ENCODE peak calls at places on chromosomes 13 and 19, in eight cellular contexts. Z, O, V, H, D, N, F and W are unnamed samples. For H3K4me1, the result is how much of the 10 kb centered on the place peaks cover.

GRCh38 chr13:44022196-44022595 is 142.5 kb downstream of the LACC1 start:
- DNase-seq in Z (no peak), O (no peak), V (no peak), H (no peak), D (no peak), N (peak), F (no peak), W (no peak)

GRCh38 chr13:67277581-67277980 is 47.4 kb upstream of the PCDH9 start:
- DNase-seq in Z (no peak), O (no peak), V (no peak), H (no peak), D (no peak), N (no peak), F (no peak), W (no peak)

GRCh38 chr13:57629821-57630235 is 1.7 kb upstream of the PCDH17 start:
- DNase-seq in Z (no peak), O (peak), V (no peak), H (peak), D (peak), N (peak), F (peak), W (peak)

GRCh38 chr13:29105779-29106178 is 285.6 kb downstream of the MTUS2 start:
- DNase-seq in Z (no peak), O (no peak), V (no peak), H (no peak), D (no peak), N (no peak), F (peak), W (no peak)

GRCh38 chr19:46721269-46722003 is 4.5 kb upstream of the PRKD2 start:
- DNase-seq in Z (no peak), O (no peak), V (no peak), H (no peak), D (no peak), N (no peak), F (peak), W (no peak)

GRCh38 chr13:112814905-112815585 is 125.2 kb downstream of the ATP11A start:
- DNase-seq in Z (no peak), O (peak), V (no peak), H (no peak), D (no peak), N (peak), F (no peak), W (no peak)

GRCh38 chr13:36831291-36831690 is 12.3 kb downstream of the RFXAP start:
- DNase-seq in Z (no peak), O (no peak), V (no peak), H (no peak), D (no peak), N (no peak), F (no peak), W (no peak)

GRCh38 chr13:113064534-113065405 is 40.8 kb upstream of the F7 start:
- DNase-seq in Z (no peak), O (no peak), V (no peak), H (no peak), D (peak), N (peak), F (no peak), W (no peak)

GRCh38 chr13:107296804-107297203 is 728.9 kb upstream of the ARGLU1 start:
- DNase-seq in Z (no peak), O (no peak), V (no peak), H (no peak), D (no peak), N (no peak), F (no peak), W (no peak)

GRCh38 chr13:93180376-93180966 is 46.1 kb upstream of the GPC6 start:
- DNase-seq in Z (no peak), O (no peak), V (no peak), H (no peak), D (no peak), N (peak), F (no peak), W (no peak)

GRCh38 chr19:18390075-18390909 is 4.3 kb downstream of the GDF15 start:
- DNase-seq in Z (no peak), O (no peak), V (no peak), H (no peak), D (no peak), N (peak), F (no peak), W (no peak)

GRCh38 chr13:73991384-73991783 is 142.8 kb downstream of the KLF12 start:
- DNase-seq in Z (no peak), O (no peak), V (no peak), H (no peak), D (no peak), N (no peak), F (no peak), W (no peak)

GRCh38 chr13:73995752-73996151 is 138.5 kb downstream of the KLF12 start:
- DNase-seq in Z (no peak), O (no peak), V (no peak), H (no peak), D (no peak), N (no peak), F (no peak), W (no peak)

GRCh38 chr13:73989244-73989843 is 144.9 kb downstream of the KLF12 start:
- DNase-seq in Z (no peak), O (no peak), V (no peak), H (no peak), D (no peak), N (no peak), F (no peak), W (no peak)

GRCh38 chr13:73993661-73994060 is 140.5 kb downstream of the KLF12 start:
- DNase-seq in Z (no peak), O (no peak), V (no peak), H (no peak), D (no peak), N (no peak), F (peak), W (no peak)

DNA sequence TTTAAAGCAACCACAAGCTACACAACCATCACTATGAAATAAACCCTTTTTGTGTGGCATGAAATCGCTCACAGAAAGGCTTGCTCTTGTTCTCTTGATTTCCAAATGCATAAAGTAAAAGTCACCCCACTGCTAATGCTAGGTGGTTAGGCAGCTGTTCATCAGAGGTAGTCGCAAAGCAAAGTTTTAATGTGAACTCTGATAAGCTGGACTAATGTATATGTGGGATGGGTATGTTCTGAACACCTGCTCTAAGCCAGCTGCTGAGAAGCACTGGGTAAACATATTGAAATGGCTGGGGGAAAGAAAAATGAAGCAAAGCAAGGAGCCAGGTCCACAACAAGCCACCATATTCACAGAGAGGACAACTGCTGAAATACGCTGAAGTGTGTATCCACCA is 142.3 kb downstream of the KLF12 start:
- DNase-seq in Z (no peak), O (no peak), V (no peak), H (no peak), D (no peak), N (no peak), F (no peak), W (no peak)
- H3K4me1 ChIP-seq in Z (under half), O (under half), V (under half), H (under half), D (under half), N (under half), F (under half), W (under half)

DNA sequence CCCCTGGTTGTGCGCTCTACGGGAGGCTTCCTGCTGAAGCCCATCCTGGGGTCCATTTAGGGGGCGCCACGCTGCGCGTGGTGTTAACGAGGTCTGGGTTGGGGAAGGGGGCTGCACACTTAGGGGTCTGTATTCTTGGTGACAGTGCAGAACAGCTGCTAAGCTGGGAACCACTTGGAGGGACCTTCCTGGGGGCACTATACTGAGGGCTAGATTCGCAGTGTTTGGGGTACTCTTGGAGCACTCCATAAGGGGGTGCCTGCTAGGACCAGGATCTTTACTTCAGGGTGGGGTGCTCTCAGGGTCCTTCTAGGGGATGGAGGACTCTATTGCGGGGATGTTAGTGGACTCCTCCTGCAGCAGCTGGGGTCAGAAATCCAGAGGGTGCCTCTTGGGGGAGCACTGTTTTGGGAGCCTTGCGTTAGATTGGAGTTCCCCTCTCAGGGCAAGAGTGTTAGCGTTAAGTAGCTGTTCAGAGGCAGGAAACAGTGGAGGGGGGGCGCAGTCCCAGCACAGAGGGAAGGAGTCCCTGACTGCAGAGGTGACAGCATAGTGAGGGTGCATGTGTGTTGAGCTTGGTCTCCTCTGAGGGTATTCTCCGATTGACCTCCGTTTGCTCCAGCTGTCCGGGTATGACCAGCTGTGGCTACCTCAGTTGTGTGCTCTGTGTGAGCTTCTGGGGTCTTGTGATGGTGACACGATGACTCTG is 1.1 kb downstream of the PDE4A start:
- DNase-seq in Z (no peak), O (no peak), V (no peak), H (no peak), D (no peak), N (no peak), F (no peak), W (no peak)
- H3K4me1 ChIP-seq in Z (half or more), O (half or more), V (half or more), H (under half), D (under half), N (under half), F (under half), W (under half)

DNA sequence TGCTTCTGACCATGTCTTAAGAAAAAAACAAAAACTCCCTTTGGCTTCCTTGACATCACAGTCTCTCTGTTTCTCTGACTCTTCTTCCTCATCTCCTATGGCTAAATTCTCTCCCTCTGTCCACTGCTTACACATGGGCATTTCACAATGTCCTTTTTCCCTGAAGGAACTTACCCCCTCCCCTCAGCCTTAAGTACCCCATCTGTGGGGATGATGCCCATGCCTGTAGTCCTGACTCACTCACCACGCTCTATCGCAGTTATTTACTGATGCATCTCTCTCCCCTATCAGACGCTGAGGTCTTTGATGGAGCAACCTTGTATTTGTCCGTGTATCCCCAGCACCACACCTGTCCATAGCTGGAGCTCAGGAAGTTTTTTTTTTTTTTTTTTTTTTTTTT is 32.4 kb downstream of the ACTN4 start:
- DNase-seq in Z (no peak), O (no peak), V (no peak), H (no peak), D (peak), N (no peak), F (no peak), W (no peak)
- H3K4me1 ChIP-seq in Z (half or more), O (half or more), V (under half), H (half or more), D (half or more), N (under half), F (under half), W (half or more)

GRCh38 chr13:45328661-45329105 is 12.3 kb downstream of the TPT1 start:
- DNase-seq in Z (no peak), O (no peak), V (no peak), H (no peak), D (no peak), N (peak), F (no peak), W (no peak)
- H3K4me1 ChIP-seq in Z (half or more), O (under half), V (half or more), H (under half), D (half or more), N (under half), F (under half), W (under half)

DNA sequence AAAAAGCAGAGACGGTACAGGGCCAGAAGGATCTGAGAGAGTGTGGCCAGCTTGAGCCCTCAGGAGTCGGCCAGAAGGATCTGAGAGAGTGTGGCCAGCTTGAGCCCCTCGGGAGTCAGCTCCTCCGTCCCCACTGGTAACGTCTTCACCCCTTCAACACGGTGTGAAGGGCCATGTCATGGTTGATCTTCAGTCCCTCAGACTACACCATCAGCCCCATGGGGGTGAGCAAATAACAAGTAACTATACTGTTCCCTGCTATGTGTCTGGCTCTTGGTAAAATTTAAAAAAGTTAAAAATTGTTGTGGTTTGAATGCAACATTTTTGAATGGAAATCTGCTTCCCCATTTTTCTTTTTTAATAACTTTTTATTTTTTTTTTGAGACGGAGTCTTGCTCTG is 1.6 kb upstream of the ZNF8 start:
- DNase-seq in Z (no peak), O (no peak), V (no peak), H (no peak), D (no peak), N (no peak), F (no peak), W (no peak)
- H3K4me1 ChIP-seq in Z (under half), O (under half), V (under half), H (under half), D (under half), N (under half), F (under half), W (under half)

GRCh38 chr19:423691-424466 is 14.9 kb upstream of the C2CD4C start:
- DNase-seq in Z (no peak), O (no peak), V (no peak), H (no peak), D (no peak), N (no peak), F (no peak), W (no peak)
- H3K4me1 ChIP-seq in Z (under half), O (under half), V (under half), H (under half), D (under half), N (under half), F (under half), W (under half)

DNA sequence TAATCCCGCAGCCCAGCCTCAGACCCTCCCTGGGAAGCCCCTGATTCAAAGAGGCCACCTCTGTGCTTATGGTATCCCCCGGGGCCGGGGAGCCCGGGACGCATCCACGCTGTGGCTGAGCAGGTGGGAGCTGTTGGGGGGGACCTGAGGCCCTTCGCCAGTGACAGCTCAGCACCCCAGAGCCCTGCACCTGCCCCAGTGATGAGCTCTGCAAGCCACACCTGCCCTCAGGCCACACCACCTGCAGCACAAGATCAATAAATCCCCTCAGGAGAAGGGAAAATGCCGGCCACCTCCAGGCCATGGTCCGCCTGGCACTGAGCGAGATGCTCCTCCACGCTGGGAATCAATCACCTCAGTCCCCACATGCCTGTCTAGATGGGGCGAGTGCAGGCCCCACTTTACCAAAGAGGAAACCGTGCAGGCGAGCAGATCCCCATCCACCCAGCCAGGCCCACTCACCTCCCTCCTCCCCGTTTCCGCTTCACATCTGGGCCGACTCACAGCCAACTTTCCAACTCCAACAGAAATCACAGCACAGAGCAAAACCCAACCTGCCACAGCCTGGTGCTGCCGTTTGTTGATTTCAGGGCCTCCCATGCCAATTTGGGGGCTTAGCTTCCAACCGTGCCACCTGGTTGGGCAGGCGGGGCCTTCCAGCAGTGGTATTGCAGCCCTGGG is 12.8 kb downstream of the MOB3A start:
- DNase-seq in Z (peak), O (no peak), V (peak), H (no peak), D (peak), N (no peak), F (no peak), W (no peak)
- H3K4me1 ChIP-seq in Z (half or more), O (half or more), V (half or more), H (half or more), D (under half), N (under half), F (under half), W (under half)

GRCh38 chr19:38698225-38699026 is 45.8 kb downstream of the CAPN12 start:
- DNase-seq in Z (no peak), O (no peak), V (no peak), H (no peak), D (no peak), N (no peak), F (peak), W (no peak)
- H3K4me1 ChIP-seq in Z (under half), O (half or more), V (under half), H (half or more), D (half or more), N (under half), F (under half), W (under half)

DNA sequence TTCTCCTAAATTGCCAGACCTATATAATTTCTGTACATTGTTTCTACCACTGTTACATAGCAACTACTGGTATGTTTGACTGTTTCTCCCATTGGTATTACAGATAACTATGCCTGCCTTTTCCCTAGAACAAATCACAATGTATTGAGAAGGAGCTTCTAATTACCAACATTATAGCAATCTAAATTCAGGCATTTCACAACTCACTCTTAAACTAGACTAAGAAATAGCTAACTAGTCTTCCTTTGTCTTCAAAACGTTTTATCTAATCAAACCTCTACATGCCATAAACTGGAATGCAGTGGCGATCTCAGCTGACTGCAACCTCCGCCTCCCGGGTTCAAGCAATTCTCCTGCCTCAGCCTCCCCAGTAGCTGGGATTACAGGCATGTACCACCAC is 18.2 kb downstream of the RBM26 start:
- DNase-seq in Z (no peak), O (no peak), V (no peak), H (no peak), D (no peak), N (no peak), F (no peak), W (no peak)
- H3K4me1 ChIP-seq in Z (half or more), O (under half), V (half or more), H (under half), D (under half), N (under half), F (under half), W (under half)

DNA sequence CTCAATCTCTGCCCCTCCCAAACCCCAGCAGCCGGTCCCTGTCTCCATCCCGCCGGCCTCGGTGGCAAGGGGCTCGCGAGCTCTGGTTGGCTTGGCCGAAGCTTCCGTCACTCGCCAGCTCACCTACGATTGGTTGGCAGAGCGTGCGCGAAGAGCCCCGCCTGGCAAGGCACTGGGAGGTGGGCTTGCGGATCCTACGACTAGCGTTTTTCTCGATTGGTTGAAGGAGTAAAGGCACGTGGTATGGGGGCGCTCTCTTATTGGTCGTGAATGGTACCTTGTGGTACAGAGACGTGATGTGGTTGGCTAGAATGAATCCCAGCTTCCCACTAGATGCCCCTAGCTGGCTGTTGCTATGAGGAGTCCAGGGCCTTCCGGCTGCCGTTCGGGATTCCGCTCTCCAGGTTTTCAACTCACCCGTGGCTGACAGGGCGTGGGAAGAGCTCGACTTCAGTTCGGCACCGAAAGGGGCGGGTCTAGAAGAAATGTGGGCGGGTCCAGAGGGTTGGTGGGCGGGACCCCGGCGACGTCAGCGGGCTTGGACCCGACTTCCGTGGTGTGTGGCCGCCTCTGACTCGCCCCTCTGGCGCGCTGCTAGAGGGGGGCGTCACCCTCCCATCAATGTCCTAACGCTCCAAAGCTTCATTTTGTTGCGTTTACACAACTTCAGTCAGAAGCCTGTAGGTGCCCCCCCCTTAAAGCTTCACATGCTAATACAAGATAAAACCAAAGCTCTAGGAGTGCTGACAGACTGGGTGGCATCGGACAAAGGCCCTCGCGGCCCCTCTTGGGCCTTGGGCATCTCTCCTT is 847 bp upstream of the RAP2A start:
- DNase-seq in Z (peak), O (peak), V (peak), H (peak), D (peak), N (peak), F (peak), W (peak)
- H3K4me1 ChIP-seq in Z (under half), O (under half), V (under half), H (under half), D (under half), N (under half), F (under half), W (under half)